ENCODE peak calls at places on chromosomes 13 and 19, in seven cellular contexts. S, V, R, J, D, Q and L are unnamed samples.

GRCh38 chr19:13968383-13968935 is 16.1 kb downstream of the DCAF15 start:
- DNase-seq in J (no peak), S (no peak), R (no peak), Q (peak), D (no peak), V (no peak), L (no peak)

GRCh38 chr13:35460061-35460460 is 16.4 kb downstream of the MAB21L1 start:
- DNase-seq in J (no peak), D (no peak), R (no peak), S (no peak), V (no peak), Q (no peak), L (no peak)

GRCh38 chr13:74003374-74003773 is 130.8 kb downstream of the KLF12 start:
- DNase-seq in J (no peak), S (no peak), R (no peak), Q (no peak), V (no peak), D (no peak), L (no peak)

GRCh38 chr19:39927524-39928356 is 6.7 kb downstream of the FCGBP start:
- DNase-seq in S (no peak), Q (no peak), R (no peak), V (no peak), J (no peak), D (no peak), L (no peak)

GRCh38 chr19:11324079-11324661 is 15.3 kb downstream of the RAB3D start:
- DNase-seq in V (peak), D (peak), R (peak), S (peak), J (peak), Q (peak), L (peak)

GRCh38 chr19:3387645-3388589 is 21.5 kb downstream of the NFIC start:
- DNase-seq in R (no peak), V (no peak), S (peak), D (peak), Q (peak), J (peak), L (peak)

GRCh38 chr19:13022111-13022858 is 27.0 kb downstream of the NFIX start:
- DNase-seq in V (no peak), Q (no peak), J (peak), D (peak), R (no peak), S (no peak), L (no peak)

GRCh38 chr13:112101360-112101930 is 34.5 kb downstream of the SOX1 start:
- DNase-seq in S (no peak), Q (no peak), R (no peak), D (no peak), J (no peak), V (no peak), L (no peak)

GRCh38 chr13:73466561-73466960 is 407.8 kb downstream of the KLF5 start:
- DNase-seq in D (peak), V (no peak), J (no peak), S (no peak), R (no peak), Q (no peak), L (no peak)

GRCh38 chr13:104204177-104204576 is 1138.0 kb upstream of the SLC10A2 start:
- DNase-seq in J (no peak), V (no peak), Q (no peak), D (no peak), R (no peak), S (no peak), L (no peak)

GRCh38 chr19:290539-291521 is at the start of gene PLPP2:
- DNase-seq in V (no peak), J (no peak), R (peak), Q (no peak), D (peak), S (peak), L (no peak)

GRCh38 chr19:3981373-3981735 is 3.9 kb downstream of the EEF2 start:
- DNase-seq in J (no peak), Q (no peak), V (no peak), S (no peak), R (no peak), D (no peak), L (no peak)

GRCh38 chr13:49240017-49240416 is 7.7 kb upstream of the CDADC1 start:
- DNase-seq in Q (no peak), D (peak), S (no peak), J (no peak), R (peak), V (peak), L (no peak)

GRCh38 chr13:20360041-20360491 is 127.9 kb upstream of the GJB6 start:
- DNase-seq in V (no peak), S (no peak), R (no peak), D (peak), Q (no peak), J (no peak), L (no peak)

GRCh38 chr13:88051746-88052482 is 380.7 kb downstream of the SLITRK5 start:
- DNase-seq in V (no peak), R (no peak), J (no peak), Q (peak), S (no peak), D (no peak), L (no peak)

GRCh38 chr13:21050288-21051197 is 10.8 kb downstream of the LATS2 start:
- DNase-seq in V (no peak), R (no peak), Q (peak), D (no peak), J (no peak), S (no peak), L (no peak)

GRCh38 chr19:6318772-6319171 is 14.6 kb downstream of the ACER1 start:
- DNase-seq in Q (peak), R (peak), V (no peak), J (no peak), D (peak), S (no peak), L (no peak)